ENCODE peak calls at places on chromosomes 13 and 19, in nine cellular contexts. One of them, this sample, is unnamed.

GRCh38 chr19:42152285-42152684 is 20.0 kb upstream of the POU2F2 start:
- DNase-seq in HFFc6: no peak
- DNase-seq in GM12864: no peak
- DNase-seq in neural crest cell: no peak
- DNase-seq in choroid plexus epithelial cell: no peak
- DNase-seq in AG10803: no peak
- DNase-seq in GM06990: no peak
- DNase-seq in B cell: no peak
- DNase-seq in fibroblast of villous mesenchyme: no peak
- DNase-seq in this sample: no peak

GRCh38 chr13:49584771-49585182 is 581 bp downstream of the RCBTB1 start:
- DNase-seq in GM06990: no peak
- DNase-seq in HFFc6: no peak
- DNase-seq in choroid plexus epithelial cell: peak
- DNase-seq in neural crest cell: no peak
- DNase-seq in GM12864: no peak
- DNase-seq in B cell: peak
- DNase-seq in fibroblast of villous mesenchyme: peak
- DNase-seq in AG10803: no peak
- DNase-seq in this sample: no peak

GRCh38 chr13:38606697-38607096 is 80.2 kb upstream of the FREM2 start:
- DNase-seq in AG10803: no peak
- DNase-seq in GM06990: no peak
- DNase-seq in B cell: no peak
- DNase-seq in choroid plexus epithelial cell: no peak
- DNase-seq in neural crest cell: no peak
- DNase-seq in fibroblast of villous mesenchyme: no peak
- DNase-seq in GM12864: no peak
- DNase-seq in HFFc6: no peak
- DNase-seq in this sample: no peak

GRCh38 chr13:50519866-50520265 is 323.6 kb downstream of the DLEU7 start:
- DNase-seq in AG10803: no peak
- DNase-seq in GM12864: no peak
- DNase-seq in choroid plexus epithelial cell: peak
- DNase-seq in HFFc6: no peak
- DNase-seq in GM06990: no peak
- DNase-seq in neural crest cell: no peak
- DNase-seq in B cell: no peak
- DNase-seq in fibroblast of villous mesenchyme: peak
- DNase-seq in this sample: no peak

GRCh38 chr13:86572115-86572514 is 772.9 kb upstream of the SLITRK6 start:
- DNase-seq in AG10803: no peak
- DNase-seq in fibroblast of villous mesenchyme: no peak
- DNase-seq in GM12864: no peak
- DNase-seq in neural crest cell: no peak
- DNase-seq in choroid plexus epithelial cell: peak
- DNase-seq in GM06990: no peak
- DNase-seq in B cell: no peak
- DNase-seq in HFFc6: no peak
- DNase-seq in this sample: no peak

GRCh38 chr13:110886475-110887241 is 28.2 kb downstream of the ANKRD10 start:
- DNase-seq in B cell: no peak
- DNase-seq in AG10803: no peak
- DNase-seq in HFFc6: no peak
- DNase-seq in neural crest cell: no peak
- DNase-seq in GM12864: no peak
- DNase-seq in fibroblast of villous mesenchyme: no peak
- DNase-seq in choroid plexus epithelial cell: no peak
- DNase-seq in GM06990: no peak
- DNase-seq in this sample: no peak

GRCh38 chr19:3682741-3683404 is 17.4 kb downstream of the PIP5K1C start:
- DNase-seq in GM06990: no peak
- DNase-seq in GM12864: no peak
- DNase-seq in fibroblast of villous mesenchyme: peak
- DNase-seq in choroid plexus epithelial cell: peak
- DNase-seq in B cell: no peak
- DNase-seq in neural crest cell: no peak
- DNase-seq in HFFc6: no peak
- DNase-seq in AG10803: no peak
- DNase-seq in this sample: no peak

GRCh38 chr13:114148521-114148855 is 16.1 kb upstream of the RASA3 start:
- DNase-seq in AG10803: no peak
- DNase-seq in fibroblast of villous mesenchyme: no peak
- DNase-seq in GM12864: peak
- DNase-seq in choroid plexus epithelial cell: no peak
- DNase-seq in B cell: peak
- DNase-seq in GM06990: peak
- DNase-seq in neural crest cell: no peak
- DNase-seq in HFFc6: no peak
- DNase-seq in this sample: no peak

DNA sequence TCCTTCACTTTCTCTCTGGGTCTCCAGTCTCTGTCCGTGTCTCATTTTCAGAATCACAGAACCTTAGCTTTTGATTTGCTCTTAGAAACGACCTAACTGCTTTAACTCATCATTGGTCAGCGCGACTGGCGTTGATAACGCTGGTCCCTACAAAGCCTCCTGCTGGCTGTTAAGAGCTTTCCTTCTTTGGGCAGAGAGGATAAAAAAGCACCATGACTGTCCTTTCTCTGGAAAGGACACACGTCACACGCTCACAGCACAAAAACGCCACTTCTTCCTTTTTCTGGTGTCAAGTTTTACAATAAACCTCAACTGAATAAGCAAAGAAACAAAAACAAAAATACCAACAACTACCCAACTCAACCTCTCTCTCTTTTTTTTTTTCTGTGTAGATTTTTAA is 1.7 kb upstream of the KLK12 start:
- DNase-seq in GM12864: no peak
- DNase-seq in neural crest cell: no peak
- DNase-seq in choroid plexus epithelial cell: no peak
- DNase-seq in fibroblast of villous mesenchyme: no peak
- DNase-seq in HFFc6: no peak
- DNase-seq in AG10803: no peak
- DNase-seq in GM06990: no peak
- DNase-seq in B cell: no peak
- DNase-seq in this sample: no peak
- TF ChIP-seq CTCF in GM12864: no peak
- TF ChIP-seq CTCF in neural crest cell: no peak
- TF ChIP-seq CTCF in choroid plexus epithelial cell: no peak
- TF ChIP-seq CTCF in fibroblast of villous mesenchyme: no peak
- TF ChIP-seq CTCF in HFFc6: no peak
- TF ChIP-seq CTCF in AG10803: no peak
- TF ChIP-seq CTCF in GM06990: no peak
- TF ChIP-seq CTCF in B cell: no peak
- TF ChIP-seq CTCF in this sample: no peak

DNA sequence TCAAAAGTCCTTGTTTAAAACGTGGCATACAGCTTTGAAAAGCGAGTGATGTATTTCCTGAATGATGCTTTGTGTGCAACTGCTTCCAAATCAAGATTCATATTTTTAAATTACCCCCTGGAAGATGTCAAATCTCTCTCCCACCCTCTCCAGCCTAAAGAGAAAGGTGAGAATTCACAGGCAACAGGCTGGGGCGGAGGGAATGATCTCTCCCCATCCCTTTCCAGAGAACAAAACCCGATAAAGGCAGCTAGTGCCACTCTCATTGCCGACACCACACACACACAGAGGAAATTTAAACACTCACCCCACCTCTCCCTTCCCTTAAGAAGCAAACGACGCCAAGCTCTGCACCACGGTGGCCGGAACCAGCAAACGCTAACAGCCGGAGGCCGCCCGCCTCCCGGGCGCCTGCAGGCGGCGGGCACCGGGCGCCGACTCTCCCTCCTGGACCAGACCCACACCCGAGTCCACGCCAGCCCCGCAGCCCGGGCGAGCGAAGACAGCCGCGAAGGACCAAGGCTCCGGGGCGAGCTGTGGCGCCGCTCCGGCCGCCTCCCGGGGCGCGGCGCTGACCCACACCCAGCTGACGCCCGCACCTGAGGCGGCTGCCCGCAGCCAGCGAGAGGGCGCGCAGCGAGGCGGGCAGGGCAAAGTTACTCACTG is 485 bp downstream of the LNX2 start:
- DNase-seq in GM06990: no peak
- DNase-seq in B cell: peak
- DNase-seq in AG10803: peak
- DNase-seq in HFFc6: peak
- DNase-seq in choroid plexus epithelial cell: peak
- DNase-seq in GM12864: no peak
- DNase-seq in neural crest cell: peak
- DNase-seq in fibroblast of villous mesenchyme: peak
- DNase-seq in this sample: no peak
- TF ChIP-seq CTCF in GM06990: no peak
- TF ChIP-seq CTCF in B cell: peak
- TF ChIP-seq CTCF in AG10803: peak
- TF ChIP-seq CTCF in HFFc6: peak
- TF ChIP-seq CTCF in choroid plexus epithelial cell: no peak
- TF ChIP-seq CTCF in GM12864: peak
- TF ChIP-seq CTCF in neural crest cell: peak
- TF ChIP-seq CTCF in fibroblast of villous mesenchyme: peak
- TF ChIP-seq CTCF in this sample: no peak

GRCh38 chr13:97017322-97017721 is 23.0 kb upstream of the OXGR1 start:
- DNase-seq in GM12864: no peak
- DNase-seq in fibroblast of villous mesenchyme: no peak
- DNase-seq in neural crest cell: no peak
- DNase-seq in B cell: no peak
- DNase-seq in HFFc6: no peak
- DNase-seq in AG10803: no peak
- DNase-seq in GM06990: no peak
- DNase-seq in choroid plexus epithelial cell: no peak
- DNase-seq in this sample: no peak

GRCh38 chr13:97018029-97018819 is 23.9 kb upstream of the OXGR1 start:
- DNase-seq in fibroblast of villous mesenchyme: peak
- DNase-seq in neural crest cell: peak
- DNase-seq in HFFc6: peak
- DNase-seq in GM06990: no peak
- DNase-seq in GM12864: peak
- DNase-seq in AG10803: peak
- DNase-seq in B cell: peak
- DNase-seq in choroid plexus epithelial cell: peak
- DNase-seq in this sample: peak

GRCh38 chr13:97011446-97012131 is 17.3 kb upstream of the OXGR1 start:
- DNase-seq in choroid plexus epithelial cell: no peak
- DNase-seq in GM12864: no peak
- DNase-seq in HFFc6: no peak
- DNase-seq in fibroblast of villous mesenchyme: no peak
- DNase-seq in GM06990: no peak
- DNase-seq in AG10803: no peak
- DNase-seq in neural crest cell: no peak
- DNase-seq in B cell: no peak
- DNase-seq in this sample: no peak

GRCh38 chr13:97015661-97016350 is 21.5 kb upstream of the OXGR1 start:
- DNase-seq in neural crest cell: no peak
- DNase-seq in B cell: no peak
- DNase-seq in choroid plexus epithelial cell: peak
- DNase-seq in GM12864: no peak
- DNase-seq in fibroblast of villous mesenchyme: no peak
- DNase-seq in AG10803: no peak
- DNase-seq in GM06990: no peak
- DNase-seq in HFFc6: no peak
- DNase-seq in this sample: no peak

DNA sequence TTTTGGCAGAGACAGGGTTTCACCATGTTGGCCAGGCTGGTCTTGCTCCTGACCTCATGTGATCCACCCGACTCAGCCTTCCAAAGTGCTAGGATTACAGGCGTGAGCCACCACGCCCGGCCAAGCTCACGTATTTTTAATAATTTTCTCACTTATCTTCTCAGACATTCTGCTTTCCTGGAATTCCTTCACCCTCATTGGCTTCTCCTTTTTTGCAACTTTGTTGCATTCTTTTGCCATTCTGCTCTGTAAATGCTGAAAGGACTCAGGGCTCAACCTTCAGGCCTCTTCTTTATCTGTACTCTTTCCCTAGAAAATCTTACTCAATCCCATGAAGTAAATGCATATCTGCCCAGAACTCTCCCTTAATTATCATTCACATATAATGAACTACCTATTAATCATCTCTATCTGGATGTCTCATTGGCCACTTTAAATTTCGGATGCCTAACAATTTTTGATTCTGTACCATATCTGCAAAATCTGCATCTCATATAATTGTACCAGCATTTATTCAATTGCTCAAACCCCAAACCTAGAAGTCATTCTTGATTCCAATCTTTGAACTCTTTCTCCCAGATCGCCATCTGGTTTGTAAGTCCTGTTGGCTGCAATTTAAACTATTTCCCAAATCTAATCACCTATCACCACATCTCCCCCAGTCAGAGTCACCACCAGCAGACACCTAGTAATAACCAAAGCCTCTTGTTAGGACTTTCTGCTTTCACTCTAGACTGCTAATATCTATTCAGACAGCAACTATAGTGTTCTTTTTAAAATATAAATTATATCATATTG is 18.2 kb upstream of the OXGR1 start:
- DNase-seq in neural crest cell: no peak
- DNase-seq in GM12864: no peak
- DNase-seq in B cell: no peak
- DNase-seq in GM06990: no peak
- DNase-seq in choroid plexus epithelial cell: no peak
- DNase-seq in AG10803: no peak
- DNase-seq in fibroblast of villous mesenchyme: no peak
- DNase-seq in HFFc6: no peak
- DNase-seq in this sample: no peak
- TF ChIP-seq CTCF in neural crest cell: no peak
- TF ChIP-seq CTCF in GM12864: no peak
- TF ChIP-seq CTCF in B cell: no peak
- TF ChIP-seq CTCF in GM06990: no peak
- TF ChIP-seq CTCF in choroid plexus epithelial cell: no peak
- TF ChIP-seq CTCF in AG10803: no peak
- TF ChIP-seq CTCF in fibroblast of villous mesenchyme: no peak
- TF ChIP-seq CTCF in HFFc6: no peak
- TF ChIP-seq CTCF in this sample: no peak

DNA sequence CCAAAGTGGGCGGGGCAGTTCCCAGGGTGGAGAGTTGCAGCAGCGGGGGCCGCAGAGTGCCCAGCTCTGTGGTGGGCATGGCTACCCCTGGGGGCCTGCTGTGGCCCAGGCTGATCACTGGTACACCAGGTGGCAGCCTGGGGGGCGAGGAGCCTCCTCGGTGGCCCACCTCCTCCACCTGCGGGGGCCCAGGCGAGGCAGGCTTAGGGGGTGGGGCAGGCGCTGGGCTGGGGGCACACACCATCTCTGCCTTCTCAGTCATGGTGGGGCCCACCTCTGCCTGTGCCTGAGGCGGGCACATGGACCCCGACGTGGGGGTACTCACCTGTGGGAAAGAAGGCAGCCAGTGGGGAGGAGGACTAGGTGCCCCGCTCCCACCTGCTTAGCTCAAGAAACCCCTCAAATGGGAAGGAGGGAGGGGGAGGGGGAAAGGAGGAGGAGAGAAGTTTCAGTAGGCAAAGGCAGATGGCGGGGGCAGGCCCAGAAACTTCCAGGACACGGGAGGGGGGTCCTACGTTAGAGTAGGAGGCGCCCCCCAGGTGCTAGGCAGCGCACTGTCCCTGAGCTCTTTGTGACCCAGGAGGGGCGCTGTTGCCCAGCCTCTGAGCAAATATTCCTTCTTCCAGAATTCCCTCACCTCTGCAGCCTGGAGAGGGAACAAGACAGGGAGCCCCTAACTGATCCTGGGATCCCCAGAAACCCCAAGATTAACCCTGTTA is 1.6 kb downstream of the LYL1 start:
- DNase-seq in neural crest cell: no peak
- DNase-seq in HFFc6: no peak
- DNase-seq in B cell: peak
- DNase-seq in choroid plexus epithelial cell: no peak
- DNase-seq in AG10803: no peak
- DNase-seq in GM12864: no peak
- DNase-seq in GM06990: no peak
- DNase-seq in fibroblast of villous mesenchyme: no peak
- DNase-seq in this sample: no peak
- TF ChIP-seq CTCF in neural crest cell: peak
- TF ChIP-seq CTCF in HFFc6: peak
- TF ChIP-seq CTCF in B cell: peak
- TF ChIP-seq CTCF in choroid plexus epithelial cell: peak
- TF ChIP-seq CTCF in AG10803: peak
- TF ChIP-seq CTCF in GM12864: peak
- TF ChIP-seq CTCF in GM06990: peak
- TF ChIP-seq CTCF in fibroblast of villous mesenchyme: peak
- TF ChIP-seq CTCF in this sample: no peak